ENCODE peak calls at places on chromosomes 16 and 17, in four cellular contexts. One of them, this sample, is unnamed.

GRCh38 chr16:55492756-55493380 is 13.9 kb downstream of the MMP2 start:
- DNase-seq in EH: no peak
- DNase-seq in dermis blood vessel endothelial cell: no peak
- DNase-seq in activated CD4-positive, alpha-beta T cell treated with anti-CD3 and anti-CD28 coated beads for 24 hours: no peak
- DNase-seq in this sample: no peak

GRCh38 chr17:78875738-78876597 is 27.0 kb downstream of the CEP295NL start:
- DNase-seq in dermis blood vessel endothelial cell: peak
- DNase-seq in EH: peak
- DNase-seq in activated CD4-positive, alpha-beta T cell treated with anti-CD3 and anti-CD28 coated beads for 24 hours: no peak
- DNase-seq in this sample: no peak

GRCh38 chr17:50269477-50270429 is 4.5 kb upstream of the TMEM92 start:
- DNase-seq in EH: peak
- DNase-seq in activated CD4-positive, alpha-beta T cell treated with anti-CD3 and anti-CD28 coated beads for 24 hours: peak
- DNase-seq in dermis blood vessel endothelial cell: peak
- DNase-seq in this sample: peak

GRCh38 chr16:29641561-29641960 is 21.5 kb upstream of the SPN start:
- DNase-seq in dermis blood vessel endothelial cell: no peak
- DNase-seq in activated CD4-positive, alpha-beta T cell treated with anti-CD3 and anti-CD28 coated beads for 24 hours: no peak
- DNase-seq in EH: peak
- DNase-seq in this sample: no peak

GRCh38 chr17:69828087-69828486 is 246.9 kb upstream of the KCNJ16 start:
- DNase-seq in dermis blood vessel endothelial cell: peak
- DNase-seq in activated CD4-positive, alpha-beta T cell treated with anti-CD3 and anti-CD28 coated beads for 24 hours: no peak
- DNase-seq in EH: peak
- DNase-seq in this sample: no peak

GRCh38 chr17:64115043-64115698 is 14.8 kb downstream of the ERN1 start:
- DNase-seq in dermis blood vessel endothelial cell: no peak
- DNase-seq in EH: no peak
- DNase-seq in activated CD4-positive, alpha-beta T cell treated with anti-CD3 and anti-CD28 coated beads for 24 hours: no peak
- DNase-seq in this sample: no peak

GRCh38 chr16:86211800-86212199 is 298.5 kb upstream of the FOXF1 start:
- DNase-seq in activated CD4-positive, alpha-beta T cell treated with anti-CD3 and anti-CD28 coated beads for 24 hours: no peak
- DNase-seq in dermis blood vessel endothelial cell: no peak
- DNase-seq in EH: no peak
- DNase-seq in this sample: no peak

GRCh38 chr17:45172232-45172540 is 10.5 kb downstream of the HEXIM2 start:
- DNase-seq in activated CD4-positive, alpha-beta T cell treated with anti-CD3 and anti-CD28 coated beads for 24 hours: no peak
- DNase-seq in dermis blood vessel endothelial cell: no peak
- DNase-seq in EH: no peak
- DNase-seq in this sample: no peak

GRCh38 chr16:81263470-81264200 is 25.1 kb downstream of the BCO1 start:
- DNase-seq in activated CD4-positive, alpha-beta T cell treated with anti-CD3 and anti-CD28 coated beads for 24 hours: no peak
- DNase-seq in dermis blood vessel endothelial cell: peak
- DNase-seq in EH: peak
- DNase-seq in this sample: no peak

GRCh38 chr17:81871387-81872120 is 417 bp upstream of the ARHGDIA start:
- DNase-seq in activated CD4-positive, alpha-beta T cell treated with anti-CD3 and anti-CD28 coated beads for 24 hours: peak
- DNase-seq in EH: peak
- DNase-seq in dermis blood vessel endothelial cell: peak
- DNase-seq in this sample: peak

GRCh38 chr16:57186630-57187507 is 740 bp downstream of the RSPRY1 start:
- DNase-seq in dermis blood vessel endothelial cell: peak
- DNase-seq in EH: peak
- DNase-seq in activated CD4-positive, alpha-beta T cell treated with anti-CD3 and anti-CD28 coated beads for 24 hours: no peak
- DNase-seq in this sample: no peak

GRCh38 chr16:19114359-19115147 is 789 bp downstream of the ITPRIPL2 start:
- DNase-seq in EH: peak
- DNase-seq in activated CD4-positive, alpha-beta T cell treated with anti-CD3 and anti-CD28 coated beads for 24 hours: no peak
- DNase-seq in dermis blood vessel endothelial cell: peak
- DNase-seq in this sample: no peak

GRCh38 chr17:56929362-56929969 is 15.6 kb upstream of the TRIM25 start:
- DNase-seq in activated CD4-positive, alpha-beta T cell treated with anti-CD3 and anti-CD28 coated beads for 24 hours: no peak
- DNase-seq in EH: no peak
- DNase-seq in dermis blood vessel endothelial cell: peak
- DNase-seq in this sample: no peak

GRCh38 chr16:81645303-81645702 is 133.8 kb upstream of the PLCG2 start:
- DNase-seq in EH: peak
- DNase-seq in activated CD4-positive, alpha-beta T cell treated with anti-CD3 and anti-CD28 coated beads for 24 hours: no peak
- DNase-seq in dermis blood vessel endothelial cell: peak
- DNase-seq in this sample: no peak

GRCh38 chr17:44844390-44844830 is 3.3 kb upstream of the HIGD1B start:
- DNase-seq in EH: peak
- DNase-seq in activated CD4-positive, alpha-beta T cell treated with anti-CD3 and anti-CD28 coated beads for 24 hours: no peak
- DNase-seq in dermis blood vessel endothelial cell: peak
- DNase-seq in this sample: no peak

GRCh38 chr16:13896543-13897182 is 23.3 kb upstream of the ERCC4 start:
- DNase-seq in dermis blood vessel endothelial cell: peak
- DNase-seq in activated CD4-positive, alpha-beta T cell treated with anti-CD3 and anti-CD28 coated beads for 24 hours: no peak
- DNase-seq in EH: peak
- DNase-seq in this sample: no peak

GRCh38 chr17:62987136-62987535 is 21.1 kb downstream of the TANC2 start:
- DNase-seq in activated CD4-positive, alpha-beta T cell treated with anti-CD3 and anti-CD28 coated beads for 24 hours: no peak
- DNase-seq in dermis blood vessel endothelial cell: no peak
- DNase-seq in EH: no peak
- DNase-seq in this sample: no peak

GRCh38 chr17:50101346-50102163 is 6.4 kb downstream of the PDK2 start:
- DNase-seq in EH: peak
- DNase-seq in dermis blood vessel endothelial cell: no peak
- DNase-seq in activated CD4-positive, alpha-beta T cell treated with anti-CD3 and anti-CD28 coated beads for 24 hours: no peak
- DNase-seq in this sample: no peak

GRCh38 chr16:54648575-54648974 is 282.1 kb upstream of the IRX5 start:
- DNase-seq in activated CD4-positive, alpha-beta T cell treated with anti-CD3 and anti-CD28 coated beads for 24 hours: no peak
- DNase-seq in dermis blood vessel endothelial cell: no peak
- DNase-seq in EH: no peak
- DNase-seq in this sample: no peak

GRCh38 chr17:78144146-78144719 is 2.0 kb upstream of the C17orf99 start:
- DNase-seq in EH: peak
- DNase-seq in dermis blood vessel endothelial cell: peak
- DNase-seq in activated CD4-positive, alpha-beta T cell treated with anti-CD3 and anti-CD28 coated beads for 24 hours: no peak
- DNase-seq in this sample: no peak

GRCh38 chr16:70685938-70686375 is at the start of gene MTSS2:
- DNase-seq in dermis blood vessel endothelial cell: peak
- DNase-seq in EH: peak
- DNase-seq in activated CD4-positive, alpha-beta T cell treated with anti-CD3 and anti-CD28 coated beads for 24 hours: no peak
- DNase-seq in this sample: no peak

GRCh38 chr17:73203135-73203787 is 10.4 kb downstream of the COG1 start:
- DNase-seq in EH: peak
- DNase-seq in activated CD4-positive, alpha-beta T cell treated with anti-CD3 and anti-CD28 coated beads for 24 hours: no peak
- DNase-seq in dermis blood vessel endothelial cell: peak
- DNase-seq in this sample: no peak